ENCODE peak calls at places on chromosomes 3 and 15, in ten cellular contexts. One of them, this sample, is unnamed.

GRCh38 chr15:94119923-94120775 is 111.2 kb upstream of the MCTP2 start:
- DNase-seq in NCI-H510A treated with DMSO at 0.1 percent for 48 hours: peak
- DNase-seq in GM23248: peak
- DNase-seq in GF-D8: peak
- DNase-seq in GOT3: no peak
- DNase-seq in body of pancreas: peak
- DNase-seq in psoas muscle: peak
- DNase-seq in GM06990: peak
- DNase-seq in LoVo: peak
- DNase-seq in lower leg skin: no peak
- DNase-seq in this sample: peak

GRCh38 chr15:95501865-95502264 is 828.6 kb upstream of the NR2F2 start:
- DNase-seq in NCI-H510A treated with DMSO at 0.1 percent for 48 hours: no peak
- DNase-seq in GM23248: no peak
- DNase-seq in GF-D8: no peak
- DNase-seq in GOT3: no peak
- DNase-seq in body of pancreas: no peak
- DNase-seq in psoas muscle: no peak
- DNase-seq in GM06990: no peak
- DNase-seq in LoVo: no peak
- DNase-seq in lower leg skin: no peak
- DNase-seq in this sample: no peak

GRCh38 chr15:78018968-78019644 is 58.4 kb downstream of the TBC1D2B start:
- DNase-seq in NCI-H510A treated with DMSO at 0.1 percent for 48 hours: no peak
- DNase-seq in GM23248: no peak
- DNase-seq in GF-D8: peak
- DNase-seq in GOT3: no peak
- DNase-seq in body of pancreas: no peak
- DNase-seq in psoas muscle: no peak
- DNase-seq in GM06990: no peak
- DNase-seq in LoVo: no peak
- DNase-seq in lower leg skin: peak
- DNase-seq in this sample: no peak

GRCh38 chr3:111733154-111733553 is 125.9 kb upstream of the PHLDB2 start:
- DNase-seq in NCI-H510A treated with DMSO at 0.1 percent for 48 hours: no peak
- DNase-seq in GM23248: no peak
- DNase-seq in GF-D8: no peak
- DNase-seq in GOT3: no peak
- DNase-seq in body of pancreas: peak
- DNase-seq in psoas muscle: no peak
- DNase-seq in GM06990: no peak
- DNase-seq in LoVo: no peak
- DNase-seq in lower leg skin: no peak
- DNase-seq in this sample: no peak

GRCh38 chr3:56303508-56303907 is 164.8 kb downstream of the ERC2 start:
- DNase-seq in NCI-H510A treated with DMSO at 0.1 percent for 48 hours: peak
- DNase-seq in GM23248: peak
- DNase-seq in GF-D8: no peak
- DNase-seq in GOT3: no peak
- DNase-seq in body of pancreas: no peak
- DNase-seq in psoas muscle: no peak
- DNase-seq in GM06990: peak
- DNase-seq in LoVo: no peak
- DNase-seq in lower leg skin: no peak
- DNase-seq in this sample: no peak

GRCh38 chr3:112132975-112133448 is at the start of gene GCSAM:
- DNase-seq in NCI-H510A treated with DMSO at 0.1 percent for 48 hours: no peak
- DNase-seq in GM23248: no peak
- DNase-seq in GF-D8: no peak
- DNase-seq in GOT3: no peak
- DNase-seq in body of pancreas: peak
- DNase-seq in psoas muscle: peak
- DNase-seq in GM06990: peak
- DNase-seq in LoVo: no peak
- DNase-seq in lower leg skin: no peak
- DNase-seq in this sample: no peak

GRCh38 chr3:30644615-30645014 is 38.2 kb downstream of the TGFBR2 start:
- DNase-seq in NCI-H510A treated with DMSO at 0.1 percent for 48 hours: no peak
- DNase-seq in GM23248: peak
- DNase-seq in GF-D8: peak
- DNase-seq in GOT3: no peak
- DNase-seq in body of pancreas: peak
- DNase-seq in psoas muscle: peak
- DNase-seq in GM06990: peak
- DNase-seq in LoVo: no peak
- DNase-seq in lower leg skin: peak
- DNase-seq in this sample: peak

GRCh38 chr3:180693656-180694055 is 14.4 kb upstream of the CCDC39 start:
- DNase-seq in NCI-H510A treated with DMSO at 0.1 percent for 48 hours: no peak
- DNase-seq in GM23248: no peak
- DNase-seq in GF-D8: no peak
- DNase-seq in GOT3: no peak
- DNase-seq in body of pancreas: no peak
- DNase-seq in psoas muscle: no peak
- DNase-seq in GM06990: no peak
- DNase-seq in LoVo: no peak
- DNase-seq in lower leg skin: no peak
- DNase-seq in this sample: no peak

GRCh38 chr15:39908186-39908585 is 11.9 kb downstream of the GPR176 start:
- DNase-seq in NCI-H510A treated with DMSO at 0.1 percent for 48 hours: no peak
- DNase-seq in GM23248: peak
- DNase-seq in GF-D8: no peak
- DNase-seq in GOT3: no peak
- DNase-seq in body of pancreas: no peak
- DNase-seq in psoas muscle: no peak
- DNase-seq in GM06990: no peak
- DNase-seq in LoVo: no peak
- DNase-seq in lower leg skin: no peak
- DNase-seq in this sample: no peak